ENCODE peak calls at places on chromosomes 13 and 19, in four cellular contexts. One of them, this sample, is unnamed. For H3K27me3, the result is how much of the 10 kb centered on the place peaks cover.

GRCh38 chr19:13024958-13025653 is 29.8 kb downstream of the NFIX start:
- DNase-seq in right atrium auricular region: no peak
- DNase-seq in left ventricle myocardium inferior: no peak
- DNase-seq in HAP-1: no peak
- DNase-seq in this sample: no peak

GRCh38 chr13:110539894-110540293 is 21.6 kb downstream of the RAB20 start:
- DNase-seq in left ventricle myocardium inferior: no peak
- DNase-seq in right atrium auricular region: no peak
- DNase-seq in HAP-1: no peak
- DNase-seq in this sample: no peak

GRCh38 chr13:77056382-77056781 is 29.4 kb upstream of the FBXL3 start:
- DNase-seq in HAP-1: no peak
- DNase-seq in right atrium auricular region: no peak
- DNase-seq in left ventricle myocardium inferior: no peak
- DNase-seq in this sample: no peak

GRCh38 chr19:4909897-4910593 is 744 bp downstream of the UHRF1 start:
- DNase-seq in right atrium auricular region: peak
- DNase-seq in HAP-1: peak
- DNase-seq in left ventricle myocardium inferior: peak
- DNase-seq in this sample: peak

GRCh38 chr13:114259974-114260373 is 21.4 kb upstream of the UPF3A start:
- DNase-seq in HAP-1: no peak
- DNase-seq in left ventricle myocardium inferior: no peak
- DNase-seq in right atrium auricular region: no peak
- DNase-seq in this sample: no peak

GRCh38 chr13:74444877-74445479 is 310.8 kb upstream of the KLF12 start:
- DNase-seq in HAP-1: no peak
- DNase-seq in right atrium auricular region: no peak
- DNase-seq in left ventricle myocardium inferior: no peak
- DNase-seq in this sample: no peak

GRCh38 chr19:3275068-3275582 is 50.7 kb downstream of the CELF5 start:
- DNase-seq in right atrium auricular region: no peak
- DNase-seq in left ventricle myocardium inferior: no peak
- DNase-seq in HAP-1: peak
- DNase-seq in this sample: no peak

GRCh38 chr19:54275951-54276350 is 5.0 kb downstream of the LILRB2 start:
- DNase-seq in HAP-1: no peak
- DNase-seq in right atrium auricular region: peak
- DNase-seq in left ventricle myocardium inferior: no peak
- DNase-seq in this sample: no peak

GRCh38 chr13:40657961-40658360 is 8.5 kb downstream of the FOXO1 start:
- DNase-seq in right atrium auricular region: no peak
- DNase-seq in left ventricle myocardium inferior: no peak
- DNase-seq in HAP-1: no peak
- DNase-seq in this sample: no peak

GRCh38 chr19:16585808-16586476 is 13.7 kb upstream of the SLC35E1 start:
- DNase-seq in left ventricle myocardium inferior: no peak
- DNase-seq in right atrium auricular region: no peak
- DNase-seq in HAP-1: no peak
- DNase-seq in this sample: peak

GRCh38 chr13:51212808-51213728 is 9.1 kb upstream of the FAM124A start:
- DNase-seq in right atrium auricular region: no peak
- DNase-seq in left ventricle myocardium inferior: no peak
- DNase-seq in HAP-1: no peak
- DNase-seq in this sample: no peak

GRCh38 chr13:51208707-51209106 is 13.5 kb upstream of the FAM124A start:
- DNase-seq in HAP-1: no peak
- DNase-seq in left ventricle myocardium inferior: no peak
- DNase-seq in right atrium auricular region: no peak
- DNase-seq in this sample: no peak

GRCh38 chr13:51207881-51208280 is 14.3 kb upstream of the FAM124A start:
- DNase-seq in right atrium auricular region: no peak
- DNase-seq in HAP-1: no peak
- DNase-seq in left ventricle myocardium inferior: no peak
- DNase-seq in this sample: no peak

GRCh38 chr13:51211910-51212309 is 10.3 kb upstream of the FAM124A start:
- DNase-seq in left ventricle myocardium inferior: no peak
- DNase-seq in HAP-1: peak
- DNase-seq in right atrium auricular region: no peak
- DNase-seq in this sample: no peak
- H3K27me3 ChIP-seq in left ventricle myocardium inferior: half or more
- H3K27me3 ChIP-seq in HAP-1: under half
- H3K27me3 ChIP-seq in right atrium auricular region: under half
- H3K27me3 ChIP-seq in this sample: under half

DNA sequence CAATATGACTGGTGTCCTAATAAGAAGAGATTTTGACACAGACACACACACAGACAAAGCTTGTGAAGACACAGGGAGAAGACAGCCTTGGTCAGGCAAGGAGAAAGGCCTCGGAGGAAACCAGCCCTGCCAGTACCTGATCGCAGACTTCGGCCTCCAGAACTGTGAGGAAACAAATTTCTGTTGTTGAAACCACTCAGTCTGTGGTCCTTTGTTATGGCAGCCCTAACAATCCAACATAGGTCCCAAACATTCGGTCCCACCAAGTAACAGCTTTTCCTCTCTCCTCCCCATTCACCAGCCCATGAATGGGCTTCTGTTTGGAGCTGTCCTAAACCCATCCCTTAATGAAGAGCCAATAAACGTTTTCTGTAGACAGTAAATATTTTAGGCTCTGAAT is 36.4 kb upstream of the UBAC2 start:
- DNase-seq in HAP-1: no peak
- DNase-seq in right atrium auricular region: no peak
- DNase-seq in left ventricle myocardium inferior: no peak
- DNase-seq in this sample: no peak
- H3K27me3 ChIP-seq in HAP-1: under half
- H3K27me3 ChIP-seq in right atrium auricular region: under half
- H3K27me3 ChIP-seq in left ventricle myocardium inferior: under half
- H3K27me3 ChIP-seq in this sample: under half

DNA sequence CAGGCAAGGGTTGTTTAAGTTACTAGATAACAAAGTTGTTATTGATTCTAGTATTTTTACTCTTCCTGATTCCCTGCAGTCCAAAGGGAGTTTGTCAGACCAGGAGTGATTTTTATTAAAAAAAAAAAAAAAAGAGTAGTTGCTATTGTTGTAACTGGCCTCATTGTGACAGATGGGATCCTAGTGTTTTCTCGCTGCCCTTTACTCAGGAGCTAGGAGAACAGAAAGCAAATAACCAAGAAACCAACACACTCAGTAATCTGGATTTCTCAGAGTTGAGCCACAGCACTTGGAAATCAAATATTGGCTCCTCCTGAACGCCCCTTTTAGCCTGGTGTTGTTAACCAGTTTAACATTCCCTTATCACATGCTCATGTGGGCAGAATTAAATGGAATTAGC is 8.3 kb upstream of the PDX1 start:
- DNase-seq in HAP-1: no peak
- DNase-seq in left ventricle myocardium inferior: no peak
- DNase-seq in right atrium auricular region: no peak
- DNase-seq in this sample: no peak
- H3K27me3 ChIP-seq in HAP-1: under half
- H3K27me3 ChIP-seq in left ventricle myocardium inferior: half or more
- H3K27me3 ChIP-seq in right atrium auricular region: under half
- H3K27me3 ChIP-seq in this sample: under half

DNA sequence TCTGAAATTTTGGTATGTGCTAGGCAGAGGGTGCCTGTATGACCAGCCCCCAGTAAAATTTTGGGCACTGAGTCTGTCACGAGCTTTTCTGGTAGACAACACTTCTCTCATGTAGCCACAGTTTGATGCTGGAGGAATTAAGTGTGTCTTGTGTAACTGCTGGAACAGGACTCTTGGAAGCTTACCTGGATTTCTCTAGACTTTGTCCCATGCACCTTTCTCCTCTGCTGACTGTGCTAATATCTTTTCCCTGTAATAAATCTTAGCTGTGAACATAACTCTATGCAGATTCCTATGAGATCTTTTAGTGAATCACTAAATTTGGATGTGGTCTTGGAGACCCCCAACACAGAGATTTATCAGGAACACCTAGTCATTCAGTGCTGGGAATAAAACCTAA is 13.8 kb downstream of the RNF6 start:
- DNase-seq in left ventricle myocardium inferior: no peak
- DNase-seq in HAP-1: no peak
- DNase-seq in right atrium auricular region: no peak
- DNase-seq in this sample: no peak
- H3K27me3 ChIP-seq in left ventricle myocardium inferior: under half
- H3K27me3 ChIP-seq in HAP-1: under half
- H3K27me3 ChIP-seq in right atrium auricular region: under half
- H3K27me3 ChIP-seq in this sample: under half

GRCh38 chr19:41937525-41937924 is 9.3 kb upstream of the ERFL start:
- DNase-seq in right atrium auricular region: no peak
- DNase-seq in HAP-1: no peak
- DNase-seq in left ventricle myocardium inferior: no peak
- DNase-seq in this sample: no peak
- H3K27me3 ChIP-seq in right atrium auricular region: under half
- H3K27me3 ChIP-seq in HAP-1: under half
- H3K27me3 ChIP-seq in left ventricle myocardium inferior: half or more
- H3K27me3 ChIP-seq in this sample: under half

GRCh38 chr13:99989376-99990044 is 7.9 kb downstream of the ZIC2 start:
- DNase-seq in HAP-1: no peak
- DNase-seq in left ventricle myocardium inferior: no peak
- DNase-seq in right atrium auricular region: no peak
- DNase-seq in this sample: no peak
- H3K27me3 ChIP-seq in HAP-1: under half
- H3K27me3 ChIP-seq in left ventricle myocardium inferior: half or more
- H3K27me3 ChIP-seq in right atrium auricular region: half or more
- H3K27me3 ChIP-seq in this sample: half or more

DNA sequence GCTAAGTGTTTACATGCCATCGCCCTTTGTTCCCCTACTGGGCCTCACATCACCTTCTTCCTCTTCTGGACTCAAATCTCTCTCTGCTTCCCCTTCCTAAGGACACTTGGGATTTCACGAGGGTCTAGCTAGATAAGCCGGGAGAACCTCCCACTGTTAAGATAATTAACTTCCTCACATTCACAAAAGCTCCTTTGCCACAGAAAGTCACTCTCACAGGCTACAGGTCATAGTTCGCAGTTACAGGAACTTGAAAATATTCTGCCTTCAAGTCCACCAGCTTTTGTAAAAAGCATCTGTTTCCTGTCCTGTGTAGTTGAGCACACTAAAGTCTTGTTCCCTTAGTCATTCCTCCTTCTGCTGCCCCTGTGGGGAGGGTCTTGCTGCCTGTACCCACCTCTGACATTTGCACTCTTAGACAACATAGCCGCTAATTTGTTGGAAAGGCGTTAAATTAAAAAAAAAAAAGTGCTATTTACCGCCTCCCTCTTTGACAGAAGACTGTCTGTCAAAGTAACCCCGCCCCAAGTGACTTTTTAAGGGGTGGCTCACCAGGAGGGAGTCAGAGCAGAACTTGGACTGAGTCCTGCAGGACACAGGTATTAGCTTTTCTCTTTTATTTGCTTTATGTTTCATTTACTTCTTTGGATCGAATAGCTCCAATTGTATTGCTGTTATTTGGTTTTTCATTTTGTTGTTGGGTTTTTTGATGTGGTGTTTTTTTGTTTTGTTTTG is 26.8 kb upstream of the CEACAM21 start:
- DNase-seq in left ventricle myocardium inferior: no peak
- DNase-seq in right atrium auricular region: no peak
- DNase-seq in HAP-1: no peak
- DNase-seq in this sample: no peak
- H3K27me3 ChIP-seq in left ventricle myocardium inferior: under half
- H3K27me3 ChIP-seq in right atrium auricular region: under half
- H3K27me3 ChIP-seq in HAP-1: under half
- H3K27me3 ChIP-seq in this sample: under half

DNA sequence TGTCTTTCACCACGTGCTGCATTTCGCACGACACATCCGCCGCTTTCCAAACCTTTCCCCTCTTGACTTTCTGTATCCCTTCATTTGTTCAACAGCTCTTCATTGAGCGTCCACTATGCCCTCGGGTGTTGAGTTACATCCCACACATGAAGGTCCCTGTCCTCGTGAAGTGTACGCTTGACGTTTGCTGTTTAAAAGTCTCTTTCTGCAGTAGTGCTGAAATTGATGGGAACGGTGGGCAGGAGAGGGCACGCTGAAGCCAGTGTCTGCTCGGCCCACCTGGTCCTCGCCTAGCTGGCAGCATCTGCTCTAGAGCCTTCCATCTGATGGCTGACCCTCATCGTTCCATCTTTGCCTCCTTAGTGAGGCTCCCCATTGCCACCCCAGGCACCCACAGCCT is 55.6 kb upstream of the AMER2 start:
- DNase-seq in right atrium auricular region: peak
- DNase-seq in left ventricle myocardium inferior: no peak
- DNase-seq in HAP-1: no peak
- DNase-seq in this sample: no peak
- H3K27me3 ChIP-seq in right atrium auricular region: under half
- H3K27me3 ChIP-seq in left ventricle myocardium inferior: under half
- H3K27me3 ChIP-seq in HAP-1: under half
- H3K27me3 ChIP-seq in this sample: under half

GRCh38 chr19:47321582-47321981 is 10.4 kb upstream of the C5AR2 start:
- DNase-seq in HAP-1: no peak
- DNase-seq in left ventricle myocardium inferior: no peak
- DNase-seq in right atrium auricular region: no peak
- DNase-seq in this sample: no peak
- H3K27me3 ChIP-seq in HAP-1: under half
- H3K27me3 ChIP-seq in left ventricle myocardium inferior: half or more
- H3K27me3 ChIP-seq in right atrium auricular region: under half
- H3K27me3 ChIP-seq in this sample: under half

This sample was measured in body of pancreas.